ENCODE peak calls at places on chromosome 12, in four cellular contexts. C, G, L and E are unnamed samples. For H3K9me3, the result is how much of the 10 kb centered on the place peaks cover.

GRCh38 chr12:68963456-68963859 is 30.5 kb upstream of the CPM start:
- DNase-seq in C (no peak), G (no peak), L (no peak), E (no peak)

GRCh38 chr12:11779286-11779685 is 129.8 kb downstream of the ETV6 start:
- DNase-seq in G (no peak), C (no peak), L (no peak), E (no peak)

GRCh38 chr12:80636832-80637231 is 70.6 kb upstream of the MYF6 start:
- DNase-seq in G (no peak), L (no peak), C (no peak), E (no peak)

GRCh38 chr12:77032406-77032805 is 33.0 kb downstream of the E2F7 start:
- DNase-seq in C (no peak), L (no peak), G (no peak), E (no peak)

GRCh38 chr12:49627752-49628360 is 4.5 kb downstream of the PRPF40B start:
- DNase-seq in C (no peak), G (no peak), L (no peak), E (no peak)

GRCh38 chr12:53200458-53201169 is 6.4 kb downstream of the ITGB7 start:
- DNase-seq in L (no peak), C (no peak), G (no peak), E (no peak)

GRCh38 chr12:117312770-117313169 is 48.7 kb downstream of the NOS1 start:
- DNase-seq in C (no peak), G (no peak), L (no peak), E (no peak)

GRCh38 chr12:63919758-63920157 is 75.3 kb downstream of the SRGAP1 start:
- DNase-seq in C (no peak), L (no peak), G (no peak), E (no peak)

GRCh38 chr12:75641031-75641780 is 129.8 kb upstream of the KRR1 start:
- DNase-seq in G (no peak), L (no peak), C (no peak), E (no peak)

GRCh38 chr12:93361159-93361919 is 16.4 kb upstream of the NUDT4 start:
- DNase-seq in L (no peak), G (no peak), C (no peak), E (no peak)

GRCh38 chr12:93883436-93884154 is 206.4 kb downstream of the CRADD start:
- DNase-seq in L (no peak), C (no peak), G (no peak), E (no peak)

GRCh38 chr12:68614772-68615171 is 4.1 kb downstream of the RAP1B start:
- DNase-seq in C (no peak), L (no peak), G (no peak), E (no peak)

GRCh38 chr12:33476058-33476457 is 36.4 kb upstream of the SYT10 start:
- DNase-seq in L (no peak), G (no peak), C (no peak), E (no peak)

GRCh38 chr12:65823481-65824313 is 586 bp upstream of the HMGA2 start:
- DNase-seq in L (no peak), C (no peak), G (peak), E (no peak)

GRCh38 chr12:88562846-88563582 is 17.3 kb downstream of the KITLG start:
- DNase-seq in L (no peak), C (no peak), G (no peak), E (no peak)

GRCh38 chr12:98022961-98023360 is 492.4 kb upstream of the TMPO start:
- DNase-seq in C (no peak), G (no peak), L (no peak), E (no peak)

GRCh38 chr12:77161944-77162343 is 96.6 kb upstream of the E2F7 start:
- DNase-seq in C (no peak), L (no peak), G (no peak), E (no peak)

GRCh38 chr12:79174656-79175055 is 310.1 kb downstream of the SYT1 start:
- DNase-seq in C (no peak), G (no peak), L (no peak), E (no peak)

GRCh38 chr12:26614217-26614616 is 218.8 kb downstream of the ITPR2 start:
- DNase-seq in G (no peak), C (no peak), L (no peak), E (no peak)

GRCh38 chr12:105539735-105540134 is 209.2 kb downstream of the C12orf75 start:
- DNase-seq in G (no peak), L (no peak), C (no peak), E (no peak)

GRCh38 chr12:105538880-105539279 is 208.4 kb downstream of the C12orf75 start:
- DNase-seq in G (no peak), L (no peak), C (no peak), E (no peak)

DNA sequence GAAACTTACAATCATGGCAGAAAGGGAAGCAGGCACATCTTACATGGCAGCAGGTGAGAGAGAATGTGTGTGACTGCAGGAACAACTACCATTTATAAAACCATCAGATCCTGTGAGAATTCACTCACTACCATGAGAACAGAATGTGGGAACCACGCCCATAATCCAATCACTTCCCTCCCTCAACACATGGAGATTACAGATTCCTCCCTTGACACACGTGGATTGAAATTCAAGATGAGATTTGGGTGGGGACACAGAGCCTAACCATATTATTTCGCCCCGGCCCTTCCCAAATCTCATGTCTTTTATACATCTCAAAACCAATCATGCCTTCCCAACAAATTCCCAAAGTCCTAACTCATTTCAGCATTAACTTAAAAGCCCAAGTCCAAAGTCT is 203.6 kb downstream of the C12orf75 start:
- DNase-seq in G (no peak), L (no peak), C (no peak), E (no peak)
- H3K9me3 ChIP-seq in G (under half), L (under half), C (under half), E (under half)

GRCh38 chr12:133023566-133023965 is 13.7 kb upstream of the ZNF84 start:
- DNase-seq in G (no peak), C (no peak), L (no peak), E (no peak)

GRCh38 chr12:133026996-133027395 is 10.3 kb upstream of the ZNF84 start:
- DNase-seq in G (no peak), C (no peak), L (no peak), E (no peak)
- H3K9me3 ChIP-seq in G (under half), C (half or more), L (half or more), E (under half)

GRCh38 chr12:132362966-132363660 is 33.7 kb upstream of the GALNT9 start:
- DNase-seq in G (no peak), L (no peak), C (no peak), E (peak)
- H3K9me3 ChIP-seq in G (under half), L (under half), C (under half), E (under half)

GRCh38 chr12:116009805-116010204 is 267.7 kb downstream of the MED13L start:
- DNase-seq in G (no peak), L (no peak), C (no peak), E (no peak)
- H3K9me3 ChIP-seq in G (under half), L (under half), C (under half), E (under half)

GRCh38 chr12:73072214-73072613 is 800.0 kb downstream of the TRHDE start:
- DNase-seq in L (no peak), C (no peak), G (no peak), E (no peak)
- H3K9me3 ChIP-seq in L (under half), C (under half), G (under half), E (under half)